ENCODE peak calls at places on chromosome 12, in six cellular contexts. One of them, this sample, is unnamed.

GRCh38 chr12:51821423-51822260 is 26.9 kb downstream of the FIGNL2 start:
- DNase-seq in WERI-Rb-1: no peak
- DNase-seq in T-helper 9 cell: peak
- DNase-seq in ovary: no peak
- DNase-seq in LoVo: no peak
- DNase-seq in body of pancreas: no peak
- DNase-seq in this sample: peak

GRCh38 chr12:93722757-93723567 is 45.8 kb downstream of the CRADD start:
- DNase-seq in WERI-Rb-1: no peak
- DNase-seq in T-helper 9 cell: no peak
- DNase-seq in ovary: no peak
- DNase-seq in LoVo: peak
- DNase-seq in body of pancreas: peak
- DNase-seq in this sample: no peak

GRCh38 chr12:47111392-47111778 is 31.6 kb upstream of the AMIGO2 start:
- DNase-seq in WERI-Rb-1: no peak
- DNase-seq in T-helper 9 cell: no peak
- DNase-seq in ovary: no peak
- DNase-seq in LoVo: no peak
- DNase-seq in body of pancreas: no peak
- DNase-seq in this sample: no peak

GRCh38 chr12:101781834-101782543 is 42.7 kb upstream of the SYCP3 start:
- DNase-seq in WERI-Rb-1: no peak
- DNase-seq in T-helper 9 cell: no peak
- DNase-seq in ovary: no peak
- DNase-seq in LoVo: no peak
- DNase-seq in body of pancreas: no peak
- DNase-seq in this sample: no peak

GRCh38 chr12:113072136-113072535 is 15.6 kb downstream of the DTX1 start:
- DNase-seq in WERI-Rb-1: no peak
- DNase-seq in T-helper 9 cell: no peak
- DNase-seq in ovary: no peak
- DNase-seq in LoVo: no peak
- DNase-seq in body of pancreas: no peak
- DNase-seq in this sample: no peak

GRCh38 chr12:116650062-116650461 is 87.8 kb downstream of the SPRING1 start:
- DNase-seq in WERI-Rb-1: no peak
- DNase-seq in T-helper 9 cell: no peak
- DNase-seq in ovary: no peak
- DNase-seq in LoVo: no peak
- DNase-seq in body of pancreas: no peak
- DNase-seq in this sample: no peak

GRCh38 chr12:68622250-68622649 is 11.6 kb downstream of the RAP1B start:
- DNase-seq in WERI-Rb-1: no peak
- DNase-seq in T-helper 9 cell: no peak
- DNase-seq in ovary: no peak
- DNase-seq in LoVo: no peak
- DNase-seq in body of pancreas: no peak
- DNase-seq in this sample: no peak

GRCh38 chr12:6489449-6489848 is 3.6 kb downstream of the MRPL51 start:
- DNase-seq in WERI-Rb-1: no peak
- DNase-seq in T-helper 9 cell: no peak
- DNase-seq in ovary: no peak
- DNase-seq in LoVo: no peak
- DNase-seq in body of pancreas: no peak
- DNase-seq in this sample: no peak

GRCh38 chr12:104226672-104227071 is 11.1 kb downstream of the TXNRD1 start:
- DNase-seq in WERI-Rb-1: no peak
- DNase-seq in T-helper 9 cell: no peak
- DNase-seq in ovary: no peak
- DNase-seq in LoVo: no peak
- DNase-seq in body of pancreas: no peak
- DNase-seq in this sample: no peak

GRCh38 chr12:113601656-113602263 is 130.1 kb upstream of the LHX5 start:
- DNase-seq in WERI-Rb-1: no peak
- DNase-seq in T-helper 9 cell: no peak
- DNase-seq in ovary: no peak
- DNase-seq in LoVo: no peak
- DNase-seq in body of pancreas: no peak
- DNase-seq in this sample: no peak

This sample was measured in T-cell.